ENCODE peak calls at places on chromosomes 1 and 21, in four cellular contexts. S, D, W and Z are unnamed samples. For H3K9me3, the result is how much of the 10 kb centered on the place peaks cover.

GRCh38 chr1:235739631-235740030 is 90.0 kb upstream of the GNG4 start:
- DNase-seq in W (no peak), S (no peak), D (no peak), Z (no peak)

GRCh38 chr1:185568155-185569123 is 165.8 kb upstream of the HMCN1 start:
- DNase-seq in W (no peak), S (no peak), D (no peak), Z (no peak)

GRCh38 chr1:15287035-15287434 is 40.0 kb downstream of the FHAD1 start:
- DNase-seq in W (no peak), D (no peak), S (peak), Z (no peak)

GRCh38 chr21:42094811-42095210 is 23.7 kb downstream of the UMODL1 start:
- DNase-seq in D (no peak), S (peak), W (no peak), Z (no peak)

GRCh38 chr1:67213164-67213563 is 46.9 kb downstream of the IL23R start:
- DNase-seq in D (no peak), S (no peak), W (no peak), Z (no peak)

GRCh38 chr1:205936316-205936715 is 6.9 kb downstream of the SLC26A9 start:
- DNase-seq in W (no peak), S (no peak), D (no peak), Z (no peak)

GRCh38 chr1:196407358-196408041 is 200.7 kb downstream of the KCNT2 start:
- DNase-seq in S (no peak), W (no peak), D (no peak), Z (no peak)

GRCh38 chr1:100292711-100293110 is 26.7 kb downstream of the RTCA start:
- DNase-seq in S (no peak), D (no peak), W (no peak), Z (no peak)

GRCh38 chr1:17258116-17258757 is 9.3 kb downstream of the PADI3 start:
- DNase-seq in S (no peak), D (no peak), W (peak), Z (no peak)

GRCh38 chr1:2801535-2802291 is at the start of gene TTC34:
- DNase-seq in W (peak), D (no peak), S (peak), Z (peak)

GRCh38 chr1:2802421-2802961 is 998 bp upstream of the TTC34 start:
- DNase-seq in D (no peak), S (peak), W (peak), Z (peak)

GRCh38 chr1:2799811-2800663 is 1.5 kb downstream of the TTC34 start:
- DNase-seq in W (peak), S (peak), D (no peak), Z (peak)

GRCh38 chr1:2801046-2801445 is 447 bp downstream of the TTC34 start:
- DNase-seq in S (peak), D (no peak), W (peak), Z (peak)

DNA sequence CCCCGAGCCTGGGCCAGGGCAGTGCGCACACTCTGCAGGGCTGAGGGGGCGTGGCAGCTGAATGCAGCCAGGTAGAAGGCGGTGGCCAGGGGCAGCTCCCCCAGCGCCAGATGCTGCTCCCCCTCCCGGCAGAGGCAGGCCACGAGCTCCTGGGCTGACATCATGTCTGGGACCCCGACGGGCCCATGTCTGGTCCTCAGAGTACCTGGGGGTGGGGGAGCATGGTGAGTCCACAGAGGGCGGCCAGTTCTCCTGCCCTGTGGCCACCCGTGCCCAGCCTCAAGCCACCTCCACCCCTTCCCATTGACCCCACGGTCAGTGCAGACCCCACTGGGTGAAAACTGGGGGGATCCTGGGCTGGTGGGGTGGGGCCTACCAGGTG is 838 bp downstream of the TTC34 start:
- DNase-seq in W (peak), D (no peak), S (peak), Z (peak)
- H3K9me3 ChIP-seq in W (under half), D (under half), S (under half), Z (under half)

GRCh38 chr1:4563586-4563985 is 90.8 kb upstream of the AJAP1 start:
- DNase-seq in D (no peak), S (no peak), W (no peak), Z (no peak)
- H3K9me3 ChIP-seq in D (under half), S (under half), W (under half), Z (under half)

GRCh38 chr1:164366014-164366413 is 193.0 kb upstream of the PBX1 start:
- DNase-seq in S (no peak), D (no peak), W (no peak), Z (no peak)

GRCh38 chr1:164369698-164370365 is 189.2 kb upstream of the PBX1 start:
- DNase-seq in S (peak), W (no peak), D (no peak), Z (no peak)

GRCh38 chr1:164361927-164362326 is 197.1 kb upstream of the PBX1 start:
- DNase-seq in W (no peak), S (no peak), D (no peak), Z (no peak)

GRCh38 chr1:164360265-164360664 is 198.7 kb upstream of the PBX1 start:
- DNase-seq in D (no peak), S (no peak), W (no peak), Z (no peak)

DNA sequence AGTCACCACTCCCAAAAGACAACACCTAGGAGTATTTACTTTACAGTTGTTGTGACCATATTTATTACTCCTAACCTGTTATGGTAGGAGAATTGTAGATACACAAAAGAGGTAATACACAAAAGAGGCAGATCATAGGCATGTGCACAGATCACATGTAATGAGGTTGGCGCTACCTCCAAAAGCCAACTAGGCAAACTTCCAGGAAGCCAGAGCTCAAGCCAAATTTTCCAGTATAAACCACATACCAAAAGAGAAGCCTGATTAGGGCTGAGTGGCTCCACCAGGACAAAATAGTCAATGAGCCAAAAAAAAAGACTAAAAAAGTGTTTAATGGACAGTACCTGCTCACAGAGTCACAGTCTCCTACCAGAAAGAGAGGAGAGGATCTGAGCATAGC is 195.0 kb upstream of the PBX1 start:
- DNase-seq in W (no peak), S (no peak), D (no peak), Z (no peak)
- H3K9me3 ChIP-seq in W (under half), S (under half), D (under half), Z (under half)

DNA sequence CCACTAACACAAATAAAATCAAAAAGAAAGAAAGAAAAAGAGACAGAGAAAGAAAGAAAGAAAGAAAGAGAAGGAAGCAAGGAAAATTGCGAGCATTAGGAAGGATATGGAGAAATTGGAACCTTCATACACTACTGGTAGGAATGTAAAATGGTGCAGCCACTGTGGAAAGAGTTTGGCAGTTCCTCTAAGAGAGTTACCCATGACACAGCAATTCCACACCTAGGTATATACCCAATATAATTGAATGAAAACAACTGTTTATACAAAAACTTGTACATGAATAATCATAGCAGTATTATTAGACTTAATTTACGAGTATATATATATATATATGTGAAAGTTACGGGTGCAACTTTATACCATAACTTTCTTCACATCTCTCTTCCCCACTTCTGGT is 4.1 kb upstream of the LYPD8 start:
- DNase-seq in S (no peak), W (no peak), D (no peak), Z (no peak)
- H3K9me3 ChIP-seq in S (under half), W (under half), D (under half), Z (under half)